ENCODE peak calls at places on chromosomes 2 and 18, in nine cellular contexts. G, I, M, L, Y, S, W, O and V are unnamed samples.

GRCh38 chr2:104794416-104794815 is 59.5 kb upstream of the POU3F3 start:
- DNase-seq in G (no peak), I (no peak), M (no peak), L (no peak), Y (no peak), S (no peak), W (no peak), O (no peak), V (no peak)

GRCh38 chr2:109069430-109070194 is 59.4 kb upstream of the SH3RF3 start:
- DNase-seq in G (no peak), I (no peak), M (no peak), L (no peak), Y (peak; percentile 92), S (no peak), W (no peak), O (no peak), V (peak; percentile 13)

GRCh38 chr18:9766076-9766481 is 58.0 kb downstream of the RAB31 start:
- DNase-seq in G (peak; percentile 77), I (no peak), M (no peak), L (no peak), Y (no peak), S (no peak), W (no peak), O (no peak), V (no peak)

GRCh38 chr2:124804014-124804940 is 779.2 kb downstream of the CNTNAP5 start:
- DNase-seq in G (no peak), I (peak; percentile 71), M (no peak), L (no peak), Y (peak; percentile 76), S (no peak), W (no peak), O (peak; percentile 6), V (peak; percentile 52)

GRCh38 chr18:70636991-70637390 is 348.1 kb downstream of the SOCS6 start:
- DNase-seq in G (no peak), I (no peak), M (no peak), L (no peak), Y (no peak), S (no peak), W (no peak), O (no peak), V (no peak)

GRCh38 chr2:124524155-124524910 is 499.2 kb downstream of the CNTNAP5 start:
- DNase-seq in G (no peak), I (no peak), M (no peak), L (no peak), Y (no peak), S (no peak), W (no peak), O (no peak), V (no peak)

GRCh38 chr2:181999255-181999654 is 13.6 kb downstream of the PPP1R1C start:
- DNase-seq in G (no peak), I (no peak), M (no peak), L (no peak), Y (no peak), S (no peak), W (no peak), O (no peak), V (no peak)

GRCh38 chr18:38884050-38884449 is 1318.5 kb upstream of the CELF4 start:
- DNase-seq in G (no peak), I (no peak), M (no peak), L (no peak), Y (no peak), S (no peak), W (no peak), O (no peak), V (no peak)

GRCh38 chr18:43396266-43396665 is 119.0 kb upstream of the SYT4 start:
- DNase-seq in G (no peak), I (peak; percentile 60), M (no peak), L (no peak), Y (no peak), S (no peak), W (no peak), O (no peak), V (no peak)

GRCh38 chr18:39454866-39455265 is 1889.3 kb upstream of the CELF4 start:
- DNase-seq in G (no peak), I (no peak), M (no peak), L (no peak), Y (no peak), S (no peak), W (no peak), O (no peak), V (no peak)

GRCh38 chr2:203498161-203498560 is 36.9 kb downstream of the RAPH1 start:
- DNase-seq in G (no peak), I (peak; percentile 28), M (no peak), L (no peak), Y (peak; percentile 84), S (no peak), W (no peak), O (no peak), V (no peak)

GRCh38 chr2:226474131-226474530 is 325.5 kb downstream of the IRS1 start:
- DNase-seq in G (no peak), I (no peak), M (no peak), L (no peak), Y (no peak), S (no peak), W (no peak), O (no peak), V (no peak)

GRCh38 chr2:60513996-60514395 is 39.5 kb downstream of the BCL11A start:
- DNase-seq in G (no peak), I (no peak), M (no peak), L (no peak), Y (no peak), S (no peak), W (no peak), O (no peak), V (no peak)

GRCh38 chr18:8379187-8379941 is 229.9 kb upstream of the RAB12 start:
- DNase-seq in G (no peak), I (no peak), M (no peak), L (no peak), Y (no peak), S (no peak), W (no peak), O (no peak), V (no peak)

GRCh38 chr2:31785876-31786275 is 205.1 kb upstream of the SRD5A2 start:
- DNase-seq in G (no peak), I (no peak), M (no peak), L (no peak), Y (no peak), S (no peak), W (no peak), O (no peak), V (no peak)

GRCh38 chr2:217289153-217289908 is 429.5 kb upstream of the TNP1 start:
- DNase-seq in G (no peak), I (no peak), M (no peak), L (no peak), Y (no peak), S (no peak), W (no peak), O (no peak), V (no peak)

GRCh38 chr2:85397925-85398331 is 12.2 kb downstream of the CAPG start:
- DNase-seq in G (no peak), I (no peak), M (no peak), L (no peak), Y (no peak), S (no peak), W (peak; percentile 43), O (no peak), V (peak; percentile 15)

GRCh38 chr2:152499921-152500320 is 164.9 kb downstream of the FMNL2 start:
- DNase-seq in G (no peak), I (no peak), M (no peak), L (no peak), Y (peak; percentile 13), S (no peak), W (peak; percentile 35), O (no peak), V (no peak)

GRCh38 chr2:159083601-159084000 is 115.2 kb downstream of the TANC1 start:
- DNase-seq in G (no peak), I (no peak), M (no peak), L (no peak), Y (no peak), S (no peak), W (no peak), O (no peak), V (no peak)